ENCODE peak calls at places on chromosomes 4 and X, in ten cellular contexts. F, G, N, Y, H, C, U, D, O and W are unnamed samples.
A peak's percentile ranks its signal among the peaks of the same experiment; 100 is the strongest.

GRCh38 chr4:117773067-117773946 is 261.0 kb upstream of the NDST3 start:
- DNase-seq in F (no peak), G (no peak), N (no peak), Y (no peak), H (peak; percentile 37), C (no peak), U (no peak), D (no peak), O (no peak), W (no peak)

GRCh38 chr4:109739547-109739946 is 9.7 kb upstream of the PLA2G12A start:
- DNase-seq in F (no peak), G (peak; percentile 31), N (no peak), Y (peak; percentile 16), H (no peak), C (no peak), U (no peak), D (no peak), O (no peak), W (no peak)

GRCh38 chr4:61335364-61335763 is 135.2 kb downstream of the ADGRL3 start:
- DNase-seq in F (no peak), G (no peak), N (no peak), Y (no peak), H (no peak), C (no peak), U (no peak), D (no peak), O (no peak), W (no peak)

GRCh38 chrX:15745179-15745578 is 7.1 kb downstream of the CA5B start:
- DNase-seq in F (peak; percentile 21), G (peak; percentile 29), N (no peak), Y (peak; percentile 29), H (no peak), C (no peak), U (no peak), D (no peak), O (no peak), W (no peak)

GRCh38 chrX:43958529-43958928 is 14.7 kb downstream of the NDP start:
- DNase-seq in F (peak; percentile 80), G (peak; percentile 86), N (peak; percentile 81), Y (peak; percentile 73), H (peak; percentile 76), C (peak; percentile 27), U (no peak), D (no peak), O (peak; percentile 40), W (no peak)

GRCh38 chr4:181597766-181598165 is 645.4 kb upstream of the TENM3 start:
- DNase-seq in F (peak; percentile 13), G (no peak), N (no peak), Y (no peak), H (no peak), C (no peak), U (no peak), D (no peak), O (no peak), W (no peak)

GRCh38 chr4:1785592-1785991 is 7.5 kb upstream of the FGFR3 start:
- DNase-seq in F (no peak), G (no peak), N (no peak), Y (no peak), H (no peak), C (no peak), U (no peak), D (no peak), O (no peak), W (no peak)

GRCh38 chr4:133588306-133588705 is 439.2 kb downstream of the PCDH10 start:
- DNase-seq in F (no peak), G (no peak), N (no peak), Y (no peak), H (no peak), C (no peak), U (no peak), D (no peak), O (no peak), W (no peak)

GRCh38 chr4:69518543-69519198 is 23.0 kb upstream of the UGT2B4 start:
- DNase-seq in F (no peak), G (no peak), N (no peak), Y (no peak), H (no peak), C (no peak), U (no peak), D (no peak), O (no peak), W (no peak)

GRCh38 chr4:1579834-1580686 is 104.1 kb downstream of the FAM53A start:
- DNase-seq in F (no peak), G (no peak), N (peak; percentile 54), Y (peak; percentile 95), H (peak; percentile 88), C (peak; percentile 90), U (peak; percentile 89), D (peak; percentile 98), O (peak; percentile 91), W (peak; percentile 99)

GRCh38 chr4:898869-899555 is 33.1 kb downstream of the GAK start:
- DNase-seq in F (no peak), G (no peak), N (no peak), Y (no peak), H (no peak), C (no peak), U (no peak), D (no peak), O (no peak), W (no peak)

GRCh38 chrX:13123857-13124345 is 79.5 kb upstream of the FAM9C start:
- DNase-seq in F (peak; percentile 47), G (peak; percentile 39), N (no peak), Y (peak; percentile 43), H (peak; percentile 68), C (no peak), U (no peak), D (no peak), O (no peak), W (no peak)

GRCh38 chrX:52574416-52575275 is 57.8 kb upstream of the XAGE1B start:
- DNase-seq in F (peak; percentile 67), G (peak; percentile 71), N (peak; percentile 22), Y (peak; percentile 67), H (peak; percentile 65), C (peak; percentile 27), U (no peak), D (no peak), O (peak; percentile 65), W (peak; percentile 23)

GRCh38 chrX:9433596-9433995 is 31.3 kb upstream of the TBL1X start:
- DNase-seq in F (peak; percentile 25), G (no peak), N (no peak), Y (no peak), H (no peak), C (no peak), U (no peak), D (no peak), O (no peak), W (no peak)

GRCh38 chr4:142883433-142883832 is 37.3 kb upstream of the INPP4B start:
- DNase-seq in F (no peak), G (peak; percentile 7), N (peak; percentile 12), Y (peak; percentile 32), H (peak; percentile 23), C (peak; percentile 28), U (no peak), D (no peak), O (peak; percentile 5), W (peak; percentile 24)

GRCh38 chr4:113635739-113636437 is 125.7 kb downstream of the CAMK2D start:
- DNase-seq in F (peak; percentile 82), G (peak; percentile 68), N (no peak), Y (no peak), H (peak; percentile 49), C (no peak), U (no peak), D (no peak), O (no peak), W (no peak)

GRCh38 chrX:79231662-79232061 is 87.2 kb downstream of the GPR174 start:
- DNase-seq in F (no peak), G (no peak), N (no peak), Y (no peak), H (no peak), C (no peak), U (no peak), D (peak; percentile 50), O (no peak), W (no peak)

GRCh38 chr4:23775694-23776093 is 114.2 kb downstream of the PPARGC1A start:
- DNase-seq in F (no peak), G (no peak), N (no peak), Y (no peak), H (peak; percentile 11), C (no peak), U (no peak), D (no peak), O (no peak), W (no peak)

GRCh38 chr4:135123632-135124031 is 922.0 kb upstream of the PABPC4L start:
- DNase-seq in F (no peak), G (no peak), N (no peak), Y (no peak), H (no peak), C (no peak), U (no peak), D (no peak), O (no peak), W (no peak)

GRCh38 chr4:188439641-188440311 is 300.5 kb downstream of the TRIML1 start:
- DNase-seq in F (peak; percentile 40), G (peak; percentile 49), N (no peak), Y (peak; percentile 2), H (peak; percentile 3), C (no peak), U (peak; percentile 54), D (no peak), O (no peak), W (no peak)

GRCh38 chr4:165464813-165465381 is 86.1 kb downstream of the CPE start:
- DNase-seq in F (peak; percentile 57), G (peak; percentile 71), N (no peak), Y (peak; percentile 72), H (peak; percentile 51), C (no peak), U (no peak), D (no peak), O (peak; percentile 55), W (no peak)

GRCh38 chrX:132504417-132504816 is 15.6 kb upstream of the MBNL3 start:
- DNase-seq in F (no peak), G (no peak), N (no peak), Y (no peak), H (no peak), C (no peak), U (no peak), D (no peak), O (no peak), W (no peak)

GRCh38 chr4:84235545-84235944 is 263.5 kb downstream of the NKX6-1 start:
- DNase-seq in F (no peak), G (no peak), N (no peak), Y (no peak), H (no peak), C (no peak), U (no peak), D (no peak), O (no peak), W (no peak)

GRCh38 chr4:1199556-1200331 is 27.4 kb upstream of the SPON2 start:
- DNase-seq in F (no peak), G (no peak), N (no peak), Y (no peak), H (no peak), C (no peak), U (peak; percentile 35), D (peak; percentile 72), O (no peak), W (peak; percentile 7)

GRCh38 chr4:186885289-186885688 is 161.6 kb upstream of the FAT1 start:
- DNase-seq in F (no peak), G (no peak), N (no peak), Y (no peak), H (no peak), C (no peak), U (no peak), D (no peak), O (no peak), W (no peak)

GRCh38 chrX:41273638-41274037 is 60.3 kb upstream of the DDX3X start:
- DNase-seq in F (peak; percentile 73), G (peak; percentile 13), N (no peak), Y (peak; percentile 33), H (no peak), C (no peak), U (no peak), D (no peak), O (no peak), W (no peak)